ENCODE peak calls at places on chromosomes 1 and 21, in ten cellular contexts. L, D, M, E, R, H, S, B, Z and W are unnamed samples.

GRCh38 chr21:37073417-37074194 is 552 bp downstream of the TTC3 start:
- DNase-seq in L (peak), D (peak), M (peak), E (no peak), R (peak), H (peak), S (peak), B (peak), Z (no peak), W (no peak)

GRCh38 chr1:19683351-19683750 is 18.7 kb downstream of the HTR6 start:
- DNase-seq in L (no peak), D (no peak), M (no peak), E (no peak), R (no peak), H (no peak), S (no peak), B (no peak), Z (no peak), W (no peak)

GRCh38 chr21:43645414-43645891 is 13.8 kb downstream of the HSF2BP start:
- DNase-seq in L (peak), D (peak), M (no peak), E (peak), R (peak), H (no peak), S (peak), B (peak), Z (peak), W (no peak)

GRCh38 chr1:168609133-168609715 is 32.8 kb downstream of the XCL1 start:
- DNase-seq in L (peak), D (no peak), M (no peak), E (peak), R (peak), H (no peak), S (peak), B (peak), Z (no peak), W (no peak)

GRCh38 chr1:44012411-44012810 is 18.9 kb downstream of the SLC6A9 start:
- DNase-seq in L (no peak), D (no peak), M (no peak), E (no peak), R (no peak), H (no peak), S (no peak), B (peak), Z (no peak), W (no peak)

GRCh38 chr1:227357229-227358078 is 39.2 kb upstream of the CDC42BPA start:
- DNase-seq in L (no peak), D (no peak), M (no peak), E (peak), R (peak), H (no peak), S (peak), B (no peak), Z (peak), W (peak)

GRCh38 chr1:15128520-15129313 is 24.8 kb upstream of the TMEM51 start:
- DNase-seq in L (peak), D (peak), M (peak), E (peak), R (peak), H (peak), S (peak), B (peak), Z (no peak), W (peak)

GRCh38 chr21:34795152-34796141 is 126.7 kb downstream of the CLIC6 start:
- DNase-seq in L (no peak), D (no peak), M (no peak), E (no peak), R (no peak), H (no peak), S (peak), B (no peak), Z (no peak), W (no peak)

GRCh38 chr1:66350001-66350547 is 183.9 kb upstream of the SGIP1 start:
- DNase-seq in L (peak), D (no peak), M (peak), E (no peak), R (no peak), H (no peak), S (peak), B (peak), Z (no peak), W (no peak)

GRCh38 chr1:92274939-92275338 is 23.8 kb downstream of the GLMN start:
- DNase-seq in L (no peak), D (no peak), M (no peak), E (no peak), R (peak), H (no peak), S (peak), B (no peak), Z (no peak), W (no peak)

GRCh38 chr1:23673086-23673813 is 18.4 kb upstream of the RPL11 start:
- DNase-seq in L (no peak), D (no peak), M (peak), E (no peak), R (peak), H (peak), S (peak), B (no peak), Z (peak), W (no peak)

GRCh38 chr1:92752719-92753118 is 32.2 kb downstream of the EVI5 start:
- DNase-seq in L (no peak), D (no peak), M (no peak), E (no peak), R (peak), H (no peak), S (peak), B (no peak), Z (no peak), W (no peak)

GRCh38 chr1:212477680-212478466 is 45.2 kb downstream of the NENF start:
- DNase-seq in L (no peak), D (no peak), M (no peak), E (no peak), R (no peak), H (no peak), S (no peak), B (no peak), Z (no peak), W (no peak)

GRCh38 chr1:226551299-226551698 is 2.7 kb downstream of the STUM start:
- DNase-seq in L (no peak), D (peak), M (no peak), E (no peak), R (no peak), H (no peak), S (no peak), B (no peak), Z (no peak), W (no peak)

GRCh38 chr1:213371769-213372619 is 321.0 kb downstream of the RPS6KC1 start:
- DNase-seq in L (no peak), D (peak), M (no peak), E (no peak), R (no peak), H (no peak), S (no peak), B (no peak), Z (no peak), W (no peak)